ENCODE peak calls at places on chromosomes 2 and 18, in ten cellular contexts. L is ELR; O is AG10803; C is lung; A is H54; U is activated naive CD4-positive, alpha-beta T cell treated with anti-CD3 and anti-CD28 coated beads, Interleukin-2, amount 50 U/mL, for 16 hours; T is stimulated activated CD4-positive, alpha-beta T cell treated with anti-CD3 and anti-CD28 coated beads, Interleukin-12 subunit alpha, Interleukin-12 subunit beta, amount 100 ng/mL, for 24 hours; X is coronary artery; J is GM03348; E is kidney tubule cell. F is an unnamed sample.

GRCh38 chr2:97740590-97741182 is 27.3 kb downstream of the ZAP70 start:
- DNase-seq in O (no peak), A (peak), J (peak), X (no peak), E (peak), C (peak), U (peak), L (peak), T (no peak), F (peak)

GRCh38 chr2:11102956-11103860 is 52.1 kb upstream of the SLC66A3 start:
- DNase-seq in X (peak), A (no peak), O (no peak), U (no peak), T (no peak), E (no peak), C (no peak), J (no peak), L (no peak), F (no peak)

GRCh38 chr2:126952216-126952615 is 53.5 kb downstream of the TEX51 start:
- DNase-seq in E (peak), C (no peak), A (no peak), X (no peak), J (no peak), T (no peak), O (no peak), L (no peak), U (no peak), F (no peak)

GRCh38 chr2:238439912-238440311 is 13.2 kb downstream of the ASB1 start:
- DNase-seq in L (peak), O (no peak), X (no peak), J (no peak), U (no peak), C (no peak), T (no peak), A (no peak), E (no peak), F (no peak)

GRCh38 chr18:31688601-31689000 is 4.2 kb upstream of the B4GALT6 start:
- DNase-seq in L (no peak), T (no peak), C (no peak), J (no peak), A (no peak), O (no peak), U (no peak), E (no peak), X (no peak), F (no peak)

GRCh38 chr18:13808294-13809024 is 15.5 kb upstream of the MC5R start:
- DNase-seq in U (no peak), C (no peak), L (no peak), T (no peak), O (no peak), J (no peak), X (no peak), A (no peak), E (no peak), F (no peak)

GRCh38 chr18:13312515-13312914 is 94.0 kb downstream of the LDLRAD4 start:
- DNase-seq in U (no peak), T (no peak), L (no peak), E (no peak), A (no peak), J (no peak), O (no peak), C (no peak), X (no peak), F (no peak)

GRCh38 chr2:240244543-240244942 is 104.1 kb upstream of the OTOS start:
- DNase-seq in X (no peak), L (no peak), U (no peak), C (no peak), J (no peak), T (no peak), A (no peak), O (no peak), E (peak), F (no peak)

GRCh38 chr18:74994502-74995403 is 214.2 kb downstream of the PTGR3 start:
- DNase-seq in E (peak), X (no peak), L (peak), J (peak), A (no peak), U (no peak), T (no peak), C (no peak), O (peak), F (no peak)

GRCh38 chr2:190404487-190404886 is 3.7 kb upstream of the MFSD6 start:
- DNase-seq in X (no peak), T (no peak), O (no peak), U (peak), E (peak), J (no peak), C (no peak), A (no peak), L (peak), F (no peak)

GRCh38 chr2:238389985-238390682 is 36.6 kb upstream of the ASB1 start:
- DNase-seq in J (no peak), L (no peak), A (no peak), E (no peak), U (no peak), T (no peak), C (peak), X (no peak), O (no peak), F (no peak)

GRCh38 chr2:234406085-234406484 is 90.8 kb downstream of the ARL4C start:
- DNase-seq in U (no peak), J (no peak), O (no peak), A (no peak), L (no peak), T (no peak), E (no peak), C (no peak), X (no peak), F (no peak)

GRCh38 chr2:181440336-181440735 is 16.9 kb upstream of the ITGA4 start:
- DNase-seq in O (no peak), J (no peak), E (no peak), X (no peak), L (no peak), A (no peak), U (no peak), T (no peak), C (no peak), F (no peak)

GRCh38 chr2:150109028-150109427 is 378.4 kb downstream of the RND3 start:
- DNase-seq in C (no peak), A (no peak), X (no peak), U (no peak), E (no peak), L (no peak), T (no peak), O (no peak), J (no peak), F (no peak)

GRCh38 chr2:9163306-9164111 is 43.1 kb upstream of the ASAP2 start:
- DNase-seq in C (no peak), X (no peak), J (peak), A (no peak), T (no peak), E (peak), O (peak), L (peak), U (no peak), F (peak)

GRCh38 chr18:46301571-46301970 is 197.4 kb downstream of the HAUS1 start:
- DNase-seq in X (no peak), A (no peak), U (no peak), C (no peak), L (no peak), E (no peak), O (no peak), T (no peak), J (no peak), F (no peak)

GRCh38 chr2:27320958-27321543 is 1.8 kb downstream of the MPV17 start:
- DNase-seq in E (peak), A (peak), J (peak), C (peak), T (no peak), X (no peak), L (peak), O (peak), U (no peak), F (peak)

GRCh38 chr2:202885190-202885589 is 13.6 kb upstream of the ICA1L start:
- DNase-seq in T (no peak), U (no peak), L (no peak), A (no peak), C (no peak), X (no peak), E (no peak), O (no peak), J (no peak), F (no peak)

GRCh38 chr2:178404380-178404767 is 46.6 kb downstream of the PRKRA start:
- DNase-seq in X (no peak), T (no peak), C (no peak), E (peak), J (peak), O (peak), A (peak), U (no peak), L (peak), F (no peak)

GRCh38 chr2:233480490-233481202 is 85.9 kb downstream of the USP40 start:
- DNase-seq in A (no peak), J (no peak), L (no peak), E (peak), T (no peak), C (peak), U (peak), X (no peak), O (no peak), F (no peak)

GRCh38 chr2:43323810-43324588 is 97.6 kb upstream of the ZFP36L2 start:
- DNase-seq in T (no peak), X (peak), A (no peak), O (no peak), J (no peak), E (no peak), U (no peak), C (no peak), L (no peak), F (no peak)

GRCh38 chr2:238487134-238487533 is 60.4 kb downstream of the ASB1 start:
- DNase-seq in J (no peak), E (no peak), L (no peak), O (no peak), A (no peak), C (no peak), U (no peak), X (peak), T (no peak), F (no peak)

GRCh38 chr2:225041210-225041870 is 928 bp downstream of the DOCK10 start:
- DNase-seq in J (peak), L (peak), E (peak), C (peak), T (peak), A (peak), U (peak), O (peak), X (no peak), F (peak)

GRCh38 chr2:47402555-47402804 is 476 bp upstream of the MSH2 start:
- DNase-seq in O (peak), E (peak), J (peak), A (no peak), X (no peak), U (no peak), L (peak), C (no peak), T (no peak), F (no peak)

GRCh38 chr2:18149660-18150246 is 271.3 kb downstream of the KCNS3 start:
- DNase-seq in O (peak), C (no peak), U (no peak), E (peak), J (peak), X (no peak), L (peak), T (no peak), A (no peak), F (peak)

GRCh38 chr2:148338544-148338943 is 306.0 kb upstream of the EPC2 start:
- DNase-seq in L (peak), X (no peak), J (peak), U (no peak), T (no peak), E (peak), C (no peak), A (peak), O (peak), F (no peak)

GRCh38 chr18:46574000-46574739 is 82.8 kb downstream of the LOXHD1 start:
- DNase-seq in E (no peak), L (no peak), J (no peak), C (no peak), T (no peak), X (no peak), O (no peak), A (no peak), U (no peak), F (no peak)

GRCh38 chr2:238970553-238971081 is 122.7 kb downstream of the TWIST2 start:
- DNase-seq in O (peak), X (peak), T (no peak), L (peak), J (peak), C (peak), U (peak), E (peak), A (peak), F (peak)

GRCh38 chr2:60379216-60379615 is 174.2 kb downstream of the BCL11A start:
- DNase-seq in C (no peak), A (no peak), O (no peak), U (no peak), X (no peak), T (no peak), E (no peak), L (no peak), J (no peak), F (no peak)

GRCh38 chr2:20215183-20216040 is 9.5 kb downstream of the SDC1 start:
- DNase-seq in U (no peak), X (no peak), T (no peak), C (no peak), E (no peak), L (no peak), A (no peak), O (no peak), J (no peak), F (no peak)

GRCh38 chr2:8298783-8299182 is 383.1 kb upstream of the ID2 start:
- DNase-seq in X (no peak), E (no peak), A (no peak), U (no peak), O (peak), L (no peak), T (no peak), J (no peak), C (peak), F (no peak)